ENCODE peak calls at places on chromosome 12, in ten cellular contexts. P is neural crest cell, M is A549, C is body of pancreas, O is progenitor cell of endocrine pancreas, V is WTC11, W is AG04450, K is pancreas, N is cardiac fibroblast, H is Calu3. A is an unnamed sample.

GRCh38 chr12:56718167-56718566 is 6.9 kb downstream of the NACA start:
- DNase-seq in M (no peak), C (no peak), H (no peak), V (no peak), K (no peak), N (no peak), P (no peak), O (no peak), W (no peak), A (no peak)

GRCh38 chr12:30975581-30975980 is 49.0 kb downstream of the TSPAN11 start:
- DNase-seq in M (no peak), W (no peak), H (no peak), C (no peak), K (no peak), O (no peak), P (no peak), N (no peak), V (no peak), A (no peak)

GRCh38 chr12:38895446-38895845 is 9.9 kb downstream of the CPNE8 start:
- DNase-seq in H (no peak), K (no peak), C (no peak), O (no peak), M (no peak), W (no peak), P (no peak), N (no peak), V (no peak), A (no peak)

GRCh38 chr12:51471465-51471864 is 46.8 kb downstream of the SLC4A8 start:
- DNase-seq in M (no peak), O (no peak), P (no peak), K (no peak), W (no peak), V (no peak), H (no peak), N (no peak), C (no peak), A (no peak)

GRCh38 chr12:54649825-54650224 is 1.7 kb upstream of the DCD start:
- DNase-seq in P (no peak), O (no peak), C (no peak), V (no peak), W (no peak), K (no peak), H (no peak), M (no peak), N (no peak), A (no peak)

GRCh38 chr12:26971963-26972362 is 33.7 kb downstream of the FGFR1OP2 start:
- DNase-seq in W (no peak), N (no peak), H (no peak), O (no peak), C (no peak), M (no peak), P (no peak), K (no peak), V (no peak), A (no peak)

GRCh38 chr12:85588221-85588620 is 248.0 kb downstream of the RASSF9 start:
- DNase-seq in N (no peak), V (no peak), C (no peak), O (no peak), P (no peak), W (no peak), M (no peak), K (no peak), H (no peak), A (no peak)

GRCh38 chr12:106885026-106885425 is 70.7 kb upstream of the TMEM263 start:
- DNase-seq in H (no peak), M (no peak), W (no peak), C (no peak), V (no peak), K (no peak), O (no peak), N (no peak), P (no peak), A (no peak)

GRCh38 chr12:83954939-83955601 is 957.5 kb downstream of the SLC6A15 start:
- DNase-seq in C (no peak), V (peak), W (no peak), H (no peak), P (no peak), K (no peak), M (peak), N (no peak), O (no peak), A (no peak)

GRCh38 chr12:90501412-90501811 is 453.6 kb downstream of the CCER1 start:
- DNase-seq in H (no peak), M (no peak), O (no peak), N (no peak), K (no peak), V (no peak), W (no peak), C (no peak), P (no peak), A (no peak)

GRCh38 chr12:22722779-22723178 is 97.8 kb downstream of the ETNK1 start:
- DNase-seq in V (no peak), N (no peak), C (no peak), O (no peak), W (no peak), P (no peak), K (no peak), H (no peak), M (no peak), A (no peak)

GRCh38 chr12:43696154-43696553 is 62.4 kb downstream of the PUS7L start:
- DNase-seq in O (no peak), V (no peak), C (no peak), P (no peak), K (no peak), M (no peak), H (no peak), W (no peak), N (no peak), A (no peak)

GRCh38 chr12:6437586-6437985 is 7.2 kb upstream of the CD27 start:
- DNase-seq in C (no peak), V (no peak), H (no peak), P (no peak), M (no peak), W (no peak), K (no peak), N (no peak), O (no peak), A (no peak)

GRCh38 chr12:123763093-123763492 is 992 bp downstream of the DNAH10 start:
- DNase-seq in P (no peak), W (no peak), C (no peak), O (no peak), N (no peak), M (no peak), H (no peak), V (peak), K (peak), A (no peak)

GRCh38 chr12:64660237-64661018 is 50.1 kb downstream of the RASSF3 start:
- DNase-seq in O (no peak), K (no peak), V (no peak), W (no peak), H (no peak), C (no peak), M (no peak), N (no peak), P (no peak), A (no peak)

GRCh38 chr12:59484575-59484974 is 111.3 kb upstream of the SLC16A7 start:
- DNase-seq in N (no peak), M (no peak), O (no peak), P (no peak), H (no peak), W (no peak), K (no peak), V (no peak), C (no peak), A (no peak)

GRCh38 chr12:52305921-52306705 is 14.8 kb upstream of the KRT81 start:
- DNase-seq in M (peak), W (no peak), O (no peak), H (peak), C (no peak), K (no peak), N (no peak), P (no peak), V (no peak), A (no peak)

GRCh38 chr12:107568718-107569117 is 116.9 kb upstream of the PWP1 start:
- DNase-seq in H (no peak), V (no peak), O (no peak), K (no peak), M (no peak), W (no peak), N (peak), C (no peak), P (no peak), A (no peak)

GRCh38 chr12:119721306-119721705 is 53.4 kb downstream of the PRKAB1 start:
- DNase-seq in C (no peak), O (no peak), K (no peak), P (no peak), N (no peak), W (no peak), M (no peak), H (no peak), V (no peak), A (no peak)

GRCh38 chr12:26524862-26525465 is 308.0 kb downstream of the ITPR2 start:
- DNase-seq in C (peak), P (no peak), W (no peak), K (no peak), O (no peak), N (peak), M (peak), V (peak), H (peak), A (no peak)

GRCh38 chr12:123231931-123232330 is 1.0 kb downstream of the MPHOSPH9 start:
- DNase-seq in M (no peak), C (no peak), V (no peak), K (no peak), P (no peak), W (no peak), H (no peak), O (no peak), N (no peak), A (no peak)

GRCh38 chr12:68534108-68534507 is 76.6 kb upstream of the RAP1B start:
- DNase-seq in V (no peak), C (no peak), N (no peak), H (no peak), W (no peak), K (no peak), P (no peak), O (no peak), M (no peak), A (no peak)
- TF ChIP-seq CTCF in V (no peak), C (no peak), N (no peak), H (no peak), W (no peak), K (no peak), P (no peak), O (no peak), M (no peak), A (no peak)

GRCh38 chr12:111327474-111327873 is 41.4 kb downstream of the PHETA1 start:
- DNase-seq in O (no peak), W (no peak), C (no peak), N (no peak), M (no peak), V (no peak), K (no peak), H (no peak), P (no peak), A (no peak)
- TF ChIP-seq CTCF in O (no peak), W (no peak), C (no peak), N (no peak), M (no peak), V (no peak), K (no peak), H (no peak), P (no peak), A (no peak)

DNA sequence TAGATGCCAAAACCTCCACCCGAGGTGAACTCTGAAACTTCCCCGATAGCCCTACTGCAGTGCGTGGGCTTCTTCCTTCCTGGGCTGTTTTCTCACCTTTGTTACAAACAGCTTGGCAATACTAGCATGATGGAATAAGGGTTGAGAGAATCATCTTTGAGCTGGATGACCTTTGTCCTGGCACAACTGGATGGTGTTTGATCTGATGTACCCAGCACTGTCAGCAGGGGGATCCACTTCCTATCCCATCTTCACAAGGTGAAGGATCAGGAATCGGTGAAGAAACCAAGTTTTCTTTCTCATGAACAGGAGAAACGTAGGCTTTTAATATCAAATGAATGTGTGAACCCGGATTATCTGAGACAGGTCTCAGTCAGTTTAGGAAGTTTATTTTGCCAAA is 19.5 kb upstream of the LRRC10 start:
- DNase-seq in W (no peak), K (no peak), C (no peak), V (peak), O (no peak), P (no peak), M (peak), H (no peak), N (peak), A (no peak)
- TF ChIP-seq CTCF in W (peak), K (no peak), C (no peak), V (peak), O (no peak), P (peak), M (peak), H (no peak), N (peak), A (no peak)

DNA sequence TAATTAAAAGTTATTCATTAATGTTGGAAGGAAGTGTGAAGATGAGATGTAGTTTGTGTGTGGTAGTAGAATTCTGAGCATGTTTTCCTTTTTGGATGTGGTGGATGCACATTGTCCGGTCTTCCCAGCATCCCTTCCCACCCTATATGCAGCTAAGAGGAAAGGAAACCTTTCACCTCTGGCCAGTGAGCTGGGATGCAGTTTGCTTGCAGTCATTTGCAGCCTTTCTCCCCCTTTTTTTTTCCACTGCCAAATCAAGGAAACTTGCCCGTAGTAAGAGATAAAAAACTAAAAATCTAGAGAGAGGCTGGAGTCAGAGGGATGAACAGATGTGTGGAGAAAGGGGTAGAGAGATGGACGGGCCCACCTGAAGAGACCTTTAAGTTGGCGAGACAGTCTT is 72.5 kb upstream of the SLC38A2 start:
- DNase-seq in M (peak), K (no peak), P (no peak), W (no peak), N (no peak), V (no peak), O (no peak), C (no peak), H (no peak), A (no peak)
- TF ChIP-seq CTCF in M (no peak), K (no peak), P (no peak), W (no peak), N (no peak), V (no peak), O (no peak), C (no peak), H (no peak), A (no peak)

GRCh38 chr12:92075425-92075891 is 70.2 kb downstream of the BTG1 start:
- DNase-seq in C (no peak), P (no peak), N (peak), O (no peak), K (no peak), W (no peak), M (no peak), H (no peak), V (no peak), A (no peak)
- TF ChIP-seq CTCF in C (no peak), P (no peak), N (no peak), O (no peak), K (no peak), W (no peak), M (no peak), H (no peak), V (no peak), A (no peak)

GRCh38 chr12:110100315-110100970 is 23.7 kb upstream of the IFT81 start:
- DNase-seq in O (peak), V (peak), W (peak), K (peak), H (peak), C (peak), N (peak), P (peak), M (peak), A (peak)

GRCh38 chr12:110105961-110106540 is 18.1 kb upstream of the IFT81 start:
- DNase-seq in W (no peak), K (no peak), V (no peak), O (no peak), P (no peak), H (no peak), M (no peak), N (no peak), C (no peak), A (no peak)

GRCh38 chr12:110104188-110104969 is 19.8 kb upstream of the IFT81 start:
- DNase-seq in C (no peak), N (peak), H (no peak), K (no peak), W (no peak), V (no peak), O (no peak), P (no peak), M (no peak), A (no peak)

GRCh38 chr12:110105159-110105558 is 19.0 kb upstream of the IFT81 start:
- DNase-seq in H (no peak), M (no peak), V (no peak), P (no peak), W (no peak), K (no peak), O (no peak), C (no peak), N (no peak), A (no peak)

GRCh38 chr12:110102255-110102654 is 21.9 kb upstream of the IFT81 start:
- DNase-seq in M (peak), C (no peak), W (no peak), O (no peak), P (peak), N (peak), H (peak), K (no peak), V (peak), A (no peak)
- TF ChIP-seq CTCF in M (peak), C (no peak), W (peak), O (no peak), P (peak), N (peak), H (no peak), K (no peak), V (peak), A (no peak)

GRCh38 chr12:94134226-94134795 is 14.1 kb upstream of the PLXNC1 start:
- DNase-seq in V (no peak), M (peak), C (peak), W (peak), P (peak), N (peak), O (no peak), H (peak), K (no peak), A (no peak)
- TF ChIP-seq CTCF in V (peak), M (peak), C (peak), W (peak), P (peak), N (peak), O (peak), H (peak), K (peak), A (peak)